ENCODE peak calls at places on chromosomes 3 and 15, in nine cellular contexts. J is prostate gland, Q is heart left ventricle, M is stomach, C is A549, Y is uterus, I is HCT116, E is IMR-90, B is tibial nerve. Z is an unnamed sample.

GRCh38 chr15:60922736-60923135 is 306.4 kb downstream of the RORA start:
- DNase-seq in C (no peak), Q (no peak), E (no peak), Y (no peak), M (no peak), I (no peak), B (no peak), J (no peak), Z (no peak)

GRCh38 chr15:70121656-70122297 is 24.1 kb upstream of the TLE3 start:
- DNase-seq in M (peak; percentile 52), J (peak; percentile 82), I (no peak), C (no peak), B (peak; percentile 83), E (peak; percentile 80), Y (peak; percentile 87), Q (peak; percentile 64), Z (peak; percentile 31)

GRCh38 chr3:188042466-188042865 is 111.5 kb upstream of the LPP start:
- DNase-seq in E (no peak), Y (no peak), Q (no peak), M (no peak), I (no peak), J (no peak), B (no peak), C (no peak), Z (no peak)

GRCh38 chr3:4360817-4361216 is 57.6 kb downstream of the SETMAR start:
- DNase-seq in I (no peak), J (no peak), Q (no peak), Y (no peak), C (no peak), E (no peak), M (no peak), B (no peak), Z (no peak)

GRCh38 chr3:156218353-156218744 is 98.0 kb downstream of the KCNAB1 start:
- DNase-seq in I (no peak), C (no peak), J (no peak), E (peak; percentile 5), Y (no peak), B (no peak), Q (no peak), M (no peak), Z (no peak)

GRCh38 chr3:150746791-150747590 is 16.0 kb downstream of the SIAH2 start:
- DNase-seq in J (no peak), C (no peak), E (no peak), B (no peak), Q (no peak), I (no peak), M (no peak), Y (no peak), Z (no peak)

GRCh38 chr3:184040010-184040409 is 8.5 kb downstream of the HTR3D start:
- DNase-seq in Y (no peak), E (peak; percentile 47), J (no peak), Q (no peak), B (no peak), C (peak; percentile 34), I (peak; percentile 26), M (peak; percentile 29), Z (no peak)

GRCh38 chr3:31164398-31164797 is 269.9 kb upstream of the GADL1 start:
- DNase-seq in J (no peak), Y (no peak), B (no peak), C (no peak), I (no peak), E (no peak), M (no peak), Q (no peak), Z (no peak)

DNA sequence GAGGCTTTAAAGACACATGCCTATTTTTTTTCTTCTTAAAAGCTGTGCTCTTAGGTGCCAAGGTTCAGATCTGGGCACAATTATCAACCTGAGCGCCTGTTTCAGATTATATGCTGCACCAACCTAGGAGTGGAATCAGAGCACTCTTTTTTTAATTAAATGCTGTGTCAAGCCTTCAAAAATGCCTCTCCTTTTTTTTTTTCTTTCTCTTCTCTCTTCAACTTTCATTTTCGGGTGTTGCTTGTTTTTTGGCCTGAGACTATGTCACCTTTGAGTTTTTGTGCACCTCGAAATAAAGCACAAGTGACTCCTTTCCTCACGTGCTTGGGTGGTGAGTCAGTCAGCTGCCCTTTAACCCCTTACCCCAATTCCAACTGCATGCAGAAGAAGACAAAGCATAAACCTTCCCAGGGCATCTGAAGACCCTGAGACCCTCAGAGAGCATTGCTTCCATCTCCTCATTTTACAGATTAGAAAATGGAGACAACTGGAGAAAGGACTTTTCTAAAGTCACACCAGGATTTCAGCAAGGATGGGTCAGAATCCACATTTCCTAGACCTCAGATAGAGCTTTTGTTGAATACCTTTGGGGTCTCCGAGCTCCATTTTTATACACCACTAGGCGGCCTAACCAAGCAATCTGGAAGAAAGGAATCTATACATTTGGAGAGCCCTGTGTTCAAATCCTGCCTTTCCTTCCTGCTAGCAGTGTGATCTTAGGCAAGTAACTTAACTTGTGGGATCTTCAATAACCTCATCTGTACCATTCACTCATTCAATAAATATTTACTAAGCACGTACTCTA is 631 bp upstream of the PRICKLE2 start:
- DNase-seq in B (no peak), C (no peak), Q (no peak), I (no peak), J (no peak), E (peak; percentile 51), M (no peak), Y (no peak), Z (no peak)
- TF ChIP-seq CTCF in B (no peak), C (no peak), Q (no peak), I (no peak), J (no peak), E (no peak), M (no peak), Y (no peak), Z (no peak)

GRCh38 chr3:169146112-169146665 is 517.3 kb downstream of the MECOM start:
- DNase-seq in M (peak; percentile 73), E (peak; percentile 64), I (no peak), Y (peak; percentile 22), Q (peak; percentile 62), J (peak; percentile 68), B (no peak), C (peak; percentile 24), Z (peak; percentile 61)

GRCh38 chr3:169148448-169149348 is 514.8 kb downstream of the MECOM start:
- DNase-seq in Y (peak; percentile 24), I (no peak), M (peak; percentile 31), C (no peak), B (no peak), J (no peak), Q (peak; percentile 28), E (no peak), Z (no peak)

GRCh38 chr3:169146866-169147245 is 516.7 kb downstream of the MECOM start:
- DNase-seq in I (no peak), Q (no peak), C (peak; percentile 7), M (no peak), J (no peak), E (peak; percentile 6), Y (no peak), B (no peak), Z (no peak)

GRCh38 chr3:169145551-169145950 is 518.0 kb downstream of the MECOM start:
- DNase-seq in Y (no peak), M (no peak), J (no peak), I (no peak), B (no peak), Q (no peak), C (no peak), E (no peak), Z (no peak)

DNA sequence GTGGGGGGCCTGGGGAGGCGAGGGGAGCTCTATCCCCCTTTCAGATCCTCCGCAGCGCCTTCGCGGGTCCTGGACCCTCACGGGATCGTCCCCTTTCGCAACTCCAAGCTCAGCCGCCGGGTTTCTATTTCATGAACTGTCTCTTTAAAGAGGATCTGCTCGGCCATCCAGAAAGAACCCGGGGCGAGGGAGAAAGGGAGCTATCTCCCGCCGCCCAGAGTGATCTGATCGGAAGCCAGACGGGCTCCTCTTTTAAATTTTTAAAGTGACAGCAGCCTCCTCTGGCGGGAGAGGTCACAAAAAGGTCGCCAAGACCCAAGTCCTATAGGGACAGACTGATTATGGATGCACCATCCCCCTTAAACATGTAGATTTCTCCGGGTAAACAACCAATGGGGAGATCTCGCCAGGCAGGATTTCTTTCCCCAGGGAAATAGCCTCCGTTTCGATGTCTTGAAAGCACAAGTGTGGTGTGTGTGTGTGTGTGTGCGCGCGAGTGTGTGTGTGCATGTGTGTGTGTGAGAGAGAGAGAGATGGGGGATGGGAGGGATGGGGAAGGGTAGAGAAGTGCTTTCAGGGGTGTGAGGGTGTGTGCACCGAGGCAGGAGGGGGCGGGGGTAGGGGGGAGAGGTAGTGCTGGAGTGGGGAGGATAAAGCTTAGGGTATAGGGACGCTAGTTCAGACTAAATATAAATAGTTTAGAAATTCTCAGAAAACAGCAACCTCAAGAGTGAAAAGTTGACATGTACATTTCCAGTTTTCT is 516.1 kb downstream of the MECOM start:
- DNase-seq in E (peak; percentile 61), Y (peak; percentile 20), I (no peak), Q (peak; percentile 48), J (peak; percentile 53), C (peak; percentile 46), M (peak; percentile 52), B (no peak), Z (peak; percentile 58)
- H3K27ac ChIP-seq in E (peak overlapping the region; percentile 98), Y (peak overlapping the region; percentile 57), I (no peak overlapping the region), Q (peak overlapping the region; percentile 86), J (peak overlapping the region; percentile 70), C (no peak overlapping the region), M (peak overlapping the region; percentile 95), B (no peak overlapping the region), Z (peak overlapping the region; percentile 44)

DNA sequence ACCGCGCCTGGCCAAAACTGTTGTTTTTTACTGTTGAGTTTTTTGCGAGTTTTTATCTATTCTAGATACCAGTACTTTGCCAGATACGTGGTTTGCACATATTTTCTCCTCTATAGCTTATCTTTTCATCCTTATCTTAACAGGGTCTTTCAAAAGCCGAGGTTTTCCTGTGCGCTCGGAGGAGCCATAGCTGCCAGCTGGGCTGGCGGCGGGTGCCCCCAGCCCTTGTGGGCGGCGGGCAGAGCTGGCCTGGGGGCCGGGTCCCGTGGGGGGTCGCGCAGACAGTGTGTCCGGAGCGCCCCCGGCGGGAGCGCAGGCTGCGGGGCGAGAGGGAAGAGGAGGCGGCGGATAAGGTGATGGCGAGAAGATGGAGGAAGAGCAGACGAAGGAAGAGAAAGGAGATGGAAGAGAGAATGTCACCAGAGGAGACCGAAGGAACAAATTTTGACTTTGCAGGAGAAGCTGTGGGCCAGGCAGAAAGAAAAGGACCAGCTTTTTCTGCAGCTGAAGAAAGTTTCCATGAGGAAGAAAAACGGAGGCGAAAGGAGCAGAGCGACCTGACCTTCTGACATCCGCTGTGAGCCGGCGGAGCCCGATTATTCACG is 11.0 kb upstream of the EIF4A2 start:
- DNase-seq in Q (no peak), C (no peak), I (no peak), E (no peak), B (no peak), J (no peak), Y (no peak), M (no peak), Z (no peak)
- TF ChIP-seq POLR2A in Q (no peak), C (no peak), I (no peak), E (no peak), B (no peak), J (no peak), Y (no peak), M (no peak), Z (no peak)

GRCh38 chr3:146387566-146387965 is 81.8 kb downstream of the PLSCR2 start:
- DNase-seq in J (no peak), Y (no peak), M (no peak), I (no peak), Q (no peak), C (no peak), E (no peak), B (no peak), Z (no peak)

GRCh38 chr3:146380052-146380451 is 89.3 kb downstream of the PLSCR2 start:
- DNase-seq in Y (no peak), J (no peak), E (no peak), B (no peak), I (no peak), M (no peak), Q (no peak), C (no peak), Z (no peak)

GRCh38 chr3:146384786-146385185 is 84.6 kb downstream of the PLSCR2 start:
- DNase-seq in B (no peak), J (no peak), Q (no peak), C (no peak), M (no peak), I (no peak), Y (no peak), E (no peak), Z (no peak)

DNA sequence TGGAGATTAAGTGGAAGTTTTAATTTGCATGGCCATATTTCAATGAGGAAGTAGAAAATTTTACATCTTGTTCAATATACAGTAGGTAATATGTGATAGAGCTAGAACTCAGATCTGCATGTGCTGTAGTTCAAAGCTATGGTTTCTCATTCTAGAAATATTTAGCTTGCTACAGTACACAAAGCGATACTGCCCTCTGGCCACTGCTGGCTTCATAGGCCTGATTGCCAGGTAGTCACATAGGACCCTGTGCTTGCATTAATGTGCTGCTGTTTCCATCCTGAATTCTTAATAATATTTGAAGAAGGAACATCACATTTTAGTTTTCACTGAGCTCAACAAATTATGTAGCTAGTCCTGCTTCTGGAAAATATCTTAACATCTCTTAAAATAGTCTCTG is 87.0 kb downstream of the PLSCR2 start:
- DNase-seq in B (no peak), E (peak; percentile 33), I (peak; percentile 19), J (no peak), Y (no peak), M (no peak), Q (no peak), C (peak; percentile 13), Z (no peak)
- TF ChIP-seq CTCF in B (no peak), E (peak; percentile 28), I (peak; percentile 49), J (no peak), Y (no peak), M (no peak), Q (no peak), C (peak; percentile 48), Z (no peak)